ENCODE peak calls at places on chromosomes 11 and 22, in nine cellular contexts. D is B cell; Z is T-cell; E is WTC11; A is immature natural killer cell; P is naive thymus-derived CD8-positive, alpha-beta T cell; S is mucosa of gallbladder; F is foreskin fibroblast; C is foreskin keratinocyte. H is an unnamed sample.

GRCh38 chr22:31625661-31626426 is 36.2 kb downstream of the PISD start:
- DNase-seq in D (no peak), Z (no peak), E (peak; percentile 81), A (no peak), P (no peak), S (peak; percentile 68), F (no peak), C (no peak), H (no peak)

GRCh38 chr22:25919452-25919851 is 177.5 kb downstream of the MYO18B start:
- DNase-seq in D (no peak), Z (no peak), E (no peak), A (no peak), P (no peak), S (no peak), F (no peak), C (no peak), H (no peak)

GRCh38 chr11:5626191-5626590 is 1.4 kb downstream of the TRIM34 start:
- DNase-seq in D (no peak), Z (no peak), E (no peak), A (no peak), P (no peak), S (no peak), F (peak; percentile 6), C (no peak), H (no peak)

GRCh38 chr11:45266693-45267451 is 19.3 kb downstream of the SYT13 start:
- DNase-seq in D (no peak), Z (no peak), E (peak; percentile 86), A (no peak), P (no peak), S (peak; percentile 69), F (no peak), C (no peak), H (no peak)

GRCh38 chr11:129949976-129950318 is 52.7 kb downstream of the PRDM10 start:
- DNase-seq in D (no peak), Z (no peak), E (no peak), A (no peak), P (no peak), S (no peak), F (no peak), C (no peak), H (no peak)

GRCh38 chr22:39110631-39111561 is 13.9 kb downstream of the APOBEC3H start:
- DNase-seq in D (no peak), Z (no peak), E (no peak), A (no peak), P (no peak), S (no peak), F (no peak), C (no peak), H (no peak)

GRCh38 chr11:2551131-2551530 is 106.3 kb downstream of the KCNQ1 start:
- DNase-seq in D (no peak), Z (no peak), E (no peak), A (no peak), P (no peak), S (no peak), F (no peak), C (no peak), H (no peak)

GRCh38 chr11:102653744-102654291 is 28.7 kb upstream of the MMP20 start:
- DNase-seq in D (no peak), Z (no peak), E (no peak), A (no peak), P (no peak), S (no peak), F (peak; percentile 18), C (no peak), H (no peak)

GRCh38 chr11:128471138-128471661 is 116.2 kb downstream of the ETS1 start:
- DNase-seq in D (peak; percentile 85), Z (peak; percentile 57), E (no peak), A (peak; percentile 70), P (peak; percentile 74), S (no peak), F (no peak), C (no peak), H (no peak)

GRCh38 chr22:42064629-42065028 is 6.0 kb downstream of the NAGA start:
- DNase-seq in D (no peak), Z (no peak), E (no peak), A (no peak), P (no peak), S (peak; percentile 59), F (no peak), C (no peak), H (no peak)

GRCh38 chr11:96309001-96309642 is 33.9 kb downstream of the MAML2 start:
- DNase-seq in D (no peak), Z (no peak), E (no peak), A (no peak), P (no peak), S (no peak), F (peak; percentile 72), C (no peak), H (no peak)

GRCh38 chr22:27238935-27239510 is 562.5 kb downstream of the MN1 start:
- DNase-seq in D (no peak), Z (no peak), E (no peak), A (no peak), P (no peak), S (peak; percentile 60), F (peak; percentile 60), C (peak; percentile 83), H (no peak)

GRCh38 chr22:46115755-46116490 is 34.4 kb upstream of the PPARA start:
- DNase-seq in D (no peak), Z (no peak), E (no peak), A (no peak), P (no peak), S (no peak), F (no peak), C (no peak), H (no peak)

H was measured in foreskin melanocyte.